ENCODE peak calls at places on chromosomes 5 and 9, in eight cellular contexts. One of them, this sample, is unnamed.

GRCh38 chr9:122498883-122499288 is 11.7 kb upstream of the OR1J2 start:
- DNase-seq in right lobe of liver: no peak
- DNase-seq in uterus: no peak
- DNase-seq in heart left ventricle: no peak
- DNase-seq in IMR-90: peak
- DNase-seq in stomach: no peak
- DNase-seq in tibial nerve: no peak
- DNase-seq in lower leg skin: peak
- DNase-seq in this sample: peak

GRCh38 chr5:116939641-116940040 is 365.0 kb upstream of the SEMA6A start:
- DNase-seq in right lobe of liver: no peak
- DNase-seq in uterus: no peak
- DNase-seq in heart left ventricle: no peak
- DNase-seq in IMR-90: no peak
- DNase-seq in stomach: no peak
- DNase-seq in tibial nerve: no peak
- DNase-seq in lower leg skin: no peak
- DNase-seq in this sample: no peak

GRCh38 chr5:135448796-135449507 is 1.8 kb upstream of the DCANP1 start:
- DNase-seq in right lobe of liver: no peak
- DNase-seq in uterus: no peak
- DNase-seq in heart left ventricle: no peak
- DNase-seq in IMR-90: peak
- DNase-seq in stomach: no peak
- DNase-seq in tibial nerve: no peak
- DNase-seq in lower leg skin: no peak
- DNase-seq in this sample: no peak

GRCh38 chr5:27328480-27328879 is 290.1 kb upstream of the CDH9 start:
- DNase-seq in right lobe of liver: no peak
- DNase-seq in uterus: no peak
- DNase-seq in heart left ventricle: no peak
- DNase-seq in IMR-90: peak
- DNase-seq in stomach: no peak
- DNase-seq in tibial nerve: no peak
- DNase-seq in lower leg skin: no peak
- DNase-seq in this sample: no peak

GRCh38 chr5:124747770-124748686 is 1.6 kb upstream of the ZNF608 start:
- DNase-seq in right lobe of liver: no peak
- DNase-seq in uterus: no peak
- DNase-seq in heart left ventricle: no peak
- DNase-seq in IMR-90: peak
- DNase-seq in stomach: no peak
- DNase-seq in tibial nerve: no peak
- DNase-seq in lower leg skin: no peak
- DNase-seq in this sample: no peak

GRCh38 chr9:35882265-35882848 is 12.2 kb upstream of the OR13J1 start:
- DNase-seq in right lobe of liver: peak
- DNase-seq in uterus: peak
- DNase-seq in heart left ventricle: peak
- DNase-seq in IMR-90: peak
- DNase-seq in stomach: peak
- DNase-seq in tibial nerve: peak
- DNase-seq in lower leg skin: peak
- DNase-seq in this sample: peak

GRCh38 chr5:42940853-42941252 is 99.3 kb downstream of the ANXA2R start:
- DNase-seq in right lobe of liver: no peak
- DNase-seq in uterus: no peak
- DNase-seq in heart left ventricle: no peak
- DNase-seq in IMR-90: no peak
- DNase-seq in stomach: no peak
- DNase-seq in tibial nerve: no peak
- DNase-seq in lower leg skin: no peak
- DNase-seq in this sample: no peak

GRCh38 chr9:132559711-132560110 is 22.7 kb upstream of the BARHL1 start:
- DNase-seq in right lobe of liver: no peak
- DNase-seq in uterus: no peak
- DNase-seq in heart left ventricle: no peak
- DNase-seq in IMR-90: no peak
- DNase-seq in stomach: no peak
- DNase-seq in tibial nerve: no peak
- DNase-seq in lower leg skin: no peak
- DNase-seq in this sample: no peak

GRCh38 chr5:61881821-61882220 is 424.2 kb upstream of the KIF2A start:
- DNase-seq in right lobe of liver: no peak
- DNase-seq in uterus: no peak
- DNase-seq in heart left ventricle: no peak
- DNase-seq in IMR-90: peak
- DNase-seq in stomach: no peak
- DNase-seq in tibial nerve: no peak
- DNase-seq in lower leg skin: no peak
- DNase-seq in this sample: no peak

GRCh38 chr9:121321039-121321503 is 49.0 kb downstream of the STOM start:
- DNase-seq in right lobe of liver: no peak
- DNase-seq in uterus: peak
- DNase-seq in heart left ventricle: peak
- DNase-seq in IMR-90: no peak
- DNase-seq in stomach: no peak
- DNase-seq in tibial nerve: no peak
- DNase-seq in lower leg skin: no peak
- DNase-seq in this sample: no peak

GRCh38 chr9:129885670-129886106 is 50.4 kb downstream of the USP20 start:
- DNase-seq in right lobe of liver: peak
- DNase-seq in uterus: peak
- DNase-seq in heart left ventricle: peak
- DNase-seq in IMR-90: peak
- DNase-seq in stomach: peak
- DNase-seq in tibial nerve: peak
- DNase-seq in lower leg skin: peak
- DNase-seq in this sample: peak

GRCh38 chr9:11722957-11723356 is 970.2 kb upstream of the TYRP1 start:
- DNase-seq in right lobe of liver: no peak
- DNase-seq in uterus: no peak
- DNase-seq in heart left ventricle: no peak
- DNase-seq in IMR-90: no peak
- DNase-seq in stomach: no peak
- DNase-seq in tibial nerve: no peak
- DNase-seq in lower leg skin: no peak
- DNase-seq in this sample: no peak

GRCh38 chr9:106897223-106897622 is 34.3 kb downstream of the ZNF462 start:
- DNase-seq in right lobe of liver: no peak
- DNase-seq in uterus: no peak
- DNase-seq in heart left ventricle: no peak
- DNase-seq in IMR-90: peak
- DNase-seq in stomach: no peak
- DNase-seq in tibial nerve: no peak
- DNase-seq in lower leg skin: no peak
- DNase-seq in this sample: no peak

GRCh38 chr9:4389755-4390154 is 89.9 kb upstream of the GLIS3 start:
- DNase-seq in right lobe of liver: no peak
- DNase-seq in uterus: no peak
- DNase-seq in heart left ventricle: no peak
- DNase-seq in IMR-90: no peak
- DNase-seq in stomach: no peak
- DNase-seq in tibial nerve: no peak
- DNase-seq in lower leg skin: no peak
- DNase-seq in this sample: no peak

GRCh38 chr9:16131269-16131668 is 578.4 kb downstream of the CCDC171 start:
- DNase-seq in right lobe of liver: no peak
- DNase-seq in uterus: no peak
- DNase-seq in heart left ventricle: no peak
- DNase-seq in IMR-90: peak
- DNase-seq in stomach: no peak
- DNase-seq in tibial nerve: no peak
- DNase-seq in lower leg skin: no peak
- DNase-seq in this sample: no peak

GRCh38 chr5:92927291-92927778 is 653.7 kb downstream of the NR2F1-AS1 start:
- DNase-seq in right lobe of liver: no peak
- DNase-seq in uterus: no peak
- DNase-seq in heart left ventricle: no peak
- DNase-seq in IMR-90: no peak
- DNase-seq in stomach: no peak
- DNase-seq in tibial nerve: no peak
- DNase-seq in lower leg skin: no peak
- DNase-seq in this sample: no peak

GRCh38 chr5:61823796-61824195 is 482.2 kb upstream of the KIF2A start:
- DNase-seq in right lobe of liver: no peak
- DNase-seq in uterus: no peak
- DNase-seq in heart left ventricle: no peak
- DNase-seq in IMR-90: no peak
- DNase-seq in stomach: no peak
- DNase-seq in tibial nerve: no peak
- DNase-seq in lower leg skin: no peak
- DNase-seq in this sample: no peak

GRCh38 chr5:60891667-60892066 is 47.6 kb upstream of the ELOVL7 start:
- DNase-seq in right lobe of liver: no peak
- DNase-seq in uterus: no peak
- DNase-seq in heart left ventricle: no peak
- DNase-seq in IMR-90: no peak
- DNase-seq in stomach: no peak
- DNase-seq in tibial nerve: no peak
- DNase-seq in lower leg skin: no peak
- DNase-seq in this sample: no peak

GRCh38 chr5:37787742-37788141 is 52.1 kb downstream of the GDNF start:
- DNase-seq in right lobe of liver: no peak
- DNase-seq in uterus: no peak
- DNase-seq in heart left ventricle: no peak
- DNase-seq in IMR-90: no peak
- DNase-seq in stomach: no peak
- DNase-seq in tibial nerve: no peak
- DNase-seq in lower leg skin: no peak
- DNase-seq in this sample: no peak

GRCh38 chr9:34717996-34718614 is 8.2 kb upstream of the CCL21 start:
- DNase-seq in right lobe of liver: no peak
- DNase-seq in uterus: no peak
- DNase-seq in heart left ventricle: no peak
- DNase-seq in IMR-90: peak
- DNase-seq in stomach: no peak
- DNase-seq in tibial nerve: no peak
- DNase-seq in lower leg skin: no peak
- DNase-seq in this sample: no peak

GRCh38 chr5:1477341-1477740 is 32.1 kb upstream of the SLC6A3 start:
- DNase-seq in right lobe of liver: peak
- DNase-seq in uterus: no peak
- DNase-seq in heart left ventricle: peak
- DNase-seq in IMR-90: peak
- DNase-seq in stomach: peak
- DNase-seq in tibial nerve: peak
- DNase-seq in lower leg skin: peak
- DNase-seq in this sample: no peak

GRCh38 chr9:38621434-38622082 is 1.2 kb upstream of the ANKRD18A start:
- DNase-seq in right lobe of liver: peak
- DNase-seq in uterus: no peak
- DNase-seq in heart left ventricle: no peak
- DNase-seq in IMR-90: no peak
- DNase-seq in stomach: peak
- DNase-seq in tibial nerve: no peak
- DNase-seq in lower leg skin: no peak
- DNase-seq in this sample: peak

GRCh38 chr5:73899055-73899454 is 273.1 kb downstream of the ARHGEF28 start:
- DNase-seq in right lobe of liver: no peak
- DNase-seq in uterus: no peak
- DNase-seq in heart left ventricle: no peak
- DNase-seq in IMR-90: no peak
- DNase-seq in stomach: no peak
- DNase-seq in tibial nerve: no peak
- DNase-seq in lower leg skin: no peak
- DNase-seq in this sample: no peak

GRCh38 chr5:65822696-65823095 is 100.7 kb downstream of the NLN start:
- DNase-seq in right lobe of liver: no peak
- DNase-seq in uterus: no peak
- DNase-seq in heart left ventricle: no peak
- DNase-seq in IMR-90: no peak
- DNase-seq in stomach: no peak
- DNase-seq in tibial nerve: no peak
- DNase-seq in lower leg skin: no peak
- DNase-seq in this sample: no peak

GRCh38 chr9:110440161-110440560 is 102.5 kb upstream of the TXNDC8 start:
- DNase-seq in right lobe of liver: no peak
- DNase-seq in uterus: no peak
- DNase-seq in heart left ventricle: no peak
- DNase-seq in IMR-90: peak
- DNase-seq in stomach: no peak
- DNase-seq in tibial nerve: no peak
- DNase-seq in lower leg skin: no peak
- DNase-seq in this sample: no peak

GRCh38 chr9:119026120-119026519 is 343.1 kb downstream of the BRINP1 start:
- DNase-seq in right lobe of liver: no peak
- DNase-seq in uterus: no peak
- DNase-seq in heart left ventricle: peak
- DNase-seq in IMR-90: no peak
- DNase-seq in stomach: no peak
- DNase-seq in tibial nerve: peak
- DNase-seq in lower leg skin: peak
- DNase-seq in this sample: peak

GRCh38 chr9:120348951-120349429 is 231.0 kb downstream of the CDK5RAP2 start:
- DNase-seq in right lobe of liver: no peak
- DNase-seq in uterus: no peak
- DNase-seq in heart left ventricle: no peak
- DNase-seq in IMR-90: peak
- DNase-seq in stomach: peak
- DNase-seq in tibial nerve: no peak
- DNase-seq in lower leg skin: no peak
- DNase-seq in this sample: peak

GRCh38 chr5:139669681-139670368 is 21.7 kb downstream of the CXXC5 start:
- DNase-seq in right lobe of liver: no peak
- DNase-seq in uterus: no peak
- DNase-seq in heart left ventricle: peak
- DNase-seq in IMR-90: no peak
- DNase-seq in stomach: peak
- DNase-seq in tibial nerve: no peak
- DNase-seq in lower leg skin: no peak
- DNase-seq in this sample: no peak
- TF ChIP-seq POLR2A in right lobe of liver: no peak
- TF ChIP-seq POLR2A in uterus: no peak
- TF ChIP-seq POLR2A in heart left ventricle: peak
- TF ChIP-seq POLR2A in IMR-90: no peak
- TF ChIP-seq POLR2A in stomach: no peak
- TF ChIP-seq POLR2A in tibial nerve: no peak
- TF ChIP-seq POLR2A in lower leg skin: no peak
- TF ChIP-seq POLR2A in this sample: no peak

GRCh38 chr5:97547414-97547813 is 364.4 kb upstream of the RIOK2 start:
- DNase-seq in right lobe of liver: no peak
- DNase-seq in uterus: no peak
- DNase-seq in heart left ventricle: no peak
- DNase-seq in IMR-90: no peak
- DNase-seq in stomach: no peak
- DNase-seq in tibial nerve: no peak
- DNase-seq in lower leg skin: no peak
- DNase-seq in this sample: no peak
- TF ChIP-seq CTCF in right lobe of liver: no peak
- TF ChIP-seq CTCF in uterus: no peak
- TF ChIP-seq CTCF in heart left ventricle: no peak
- TF ChIP-seq CTCF in IMR-90: no peak
- TF ChIP-seq CTCF in stomach: no peak
- TF ChIP-seq CTCF in tibial nerve: no peak
- TF ChIP-seq CTCF in lower leg skin: no peak
- TF ChIP-seq CTCF in this sample: no peak

GRCh38 chr9:97557606-97558095 is 56.2 kb downstream of the TMOD1 start:
- DNase-seq in right lobe of liver: peak
- DNase-seq in uterus: peak
- DNase-seq in heart left ventricle: peak
- DNase-seq in IMR-90: no peak
- DNase-seq in stomach: peak
- DNase-seq in tibial nerve: peak
- DNase-seq in lower leg skin: peak
- DNase-seq in this sample: peak
- TF ChIP-seq POLR2A in right lobe of liver: peak
- TF ChIP-seq POLR2A in uterus: peak
- TF ChIP-seq POLR2A in heart left ventricle: no peak
- TF ChIP-seq POLR2A in IMR-90: no peak
- TF ChIP-seq POLR2A in stomach: no peak
- TF ChIP-seq POLR2A in tibial nerve: peak
- TF ChIP-seq POLR2A in lower leg skin: no peak
- TF ChIP-seq POLR2A in this sample: no peak

GRCh38 chr9:87080512-87081225 is 133.4 kb upstream of the GAS1 start:
- DNase-seq in right lobe of liver: no peak
- DNase-seq in uterus: no peak
- DNase-seq in heart left ventricle: no peak
- DNase-seq in IMR-90: no peak
- DNase-seq in stomach: no peak
- DNase-seq in tibial nerve: no peak
- DNase-seq in lower leg skin: no peak
- DNase-seq in this sample: no peak
- TF ChIP-seq CTCF in right lobe of liver: no peak
- TF ChIP-seq CTCF in uterus: peak
- TF ChIP-seq CTCF in heart left ventricle: no peak
- TF ChIP-seq CTCF in IMR-90: peak
- TF ChIP-seq CTCF in stomach: peak
- TF ChIP-seq CTCF in tibial nerve: no peak
- TF ChIP-seq CTCF in lower leg skin: no peak
- TF ChIP-seq CTCF in this sample: no peak

This sample was measured in prostate gland.